ENCODE peak calls at places on chromosomes 1 and 21, in ten cellular contexts. R is AG08396, C is LoVo, D is NCI-H1417, Z is GM06990, U is posterior vena cava, B is left colon, W is brain microvascular endothelial cell, F is lower leg skin, P is occipital lobe. A is an unnamed sample.

GRCh38 chr1:3079381-3080093 is 10.5 kb downstream of the PRDM16 start:
- DNase-seq in R (no peak), C (no peak), D (no peak), Z (no peak), U (no peak), B (no peak), W (no peak), F (no peak), P (no peak), A (no peak)

GRCh38 chr21:44867464-44867863 is 6.0 kb downstream of the PTTG1IP start:
- DNase-seq in R (no peak), C (no peak), D (no peak), Z (no peak), U (peak), B (no peak), W (no peak), F (no peak), P (no peak), A (no peak)

GRCh38 chr1:60970081-60970509 is 112.3 kb upstream of the NFIA start:
- DNase-seq in R (no peak), C (peak), D (peak), Z (no peak), U (no peak), B (no peak), W (no peak), F (no peak), P (no peak), A (no peak)

GRCh38 chr1:46137901-46138300 is 5.5 kb upstream of the PIK3R3 start:
- DNase-seq in R (peak), C (no peak), D (no peak), Z (no peak), U (no peak), B (no peak), W (peak), F (no peak), P (no peak), A (no peak)

GRCh38 chr1:158180741-158181576 is at the start of gene CD1D:
- DNase-seq in R (peak), C (no peak), D (no peak), Z (peak), U (peak), B (peak), W (no peak), F (no peak), P (peak), A (peak)

GRCh38 chr1:9332513-9333143 is 39.9 kb downstream of the SPSB1 start:
- DNase-seq in R (no peak), C (no peak), D (no peak), Z (no peak), U (no peak), B (no peak), W (no peak), F (no peak), P (no peak), A (no peak)

GRCh38 chr1:77857557-77857956 is 30.9 kb upstream of the NEXN start:
- DNase-seq in R (peak), C (no peak), D (no peak), Z (no peak), U (no peak), B (no peak), W (no peak), F (no peak), P (no peak), A (no peak)

GRCh38 chr21:36175771-36176565 is 19.3 kb downstream of the DOP1B start:
- DNase-seq in R (no peak), C (no peak), D (peak), Z (no peak), U (peak), B (no peak), W (no peak), F (no peak), P (no peak), A (no peak)

GRCh38 chr1:82899017-82899416 is 1098.3 kb downstream of the ADGRL2 start:
- DNase-seq in R (no peak), C (no peak), D (no peak), Z (no peak), U (no peak), B (no peak), W (no peak), F (no peak), P (no peak), A (no peak)

GRCh38 chr1:86504130-86504479 is 35.4 kb downstream of the CLCA1 start:
- DNase-seq in R (no peak), C (no peak), D (no peak), Z (no peak), U (no peak), B (no peak), W (no peak), F (no peak), P (no peak), A (no peak)

GRCh38 chr1:17633654-17634053 is 94.2 kb downstream of the ARHGEF10L start:
- DNase-seq in R (peak), C (no peak), D (no peak), Z (no peak), U (no peak), B (no peak), W (peak), F (no peak), P (no peak), A (no peak)

GRCh38 chr1:65065535-65066378 is 82.2 kb upstream of the AK4 start:
- DNase-seq in R (peak), C (no peak), D (peak), Z (no peak), U (no peak), B (peak), W (no peak), F (no peak), P (no peak), A (no peak)

GRCh38 chr1:79355073-79355472 is 348.5 kb upstream of the ADGRL4 start:
- DNase-seq in R (peak), C (no peak), D (peak), Z (no peak), U (no peak), B (no peak), W (peak), F (no peak), P (no peak), A (no peak)

GRCh38 chr1:175920401-175920800 is 177.0 kb upstream of the TNR start:
- DNase-seq in R (no peak), C (no peak), D (no peak), Z (no peak), U (no peak), B (no peak), W (no peak), F (no peak), P (no peak), A (no peak)

GRCh38 chr1:100037665-100038400 is 68.0 kb downstream of the SLC35A3 start:
- DNase-seq in R (peak), C (peak), D (peak), Z (peak), U (peak), B (peak), W (peak), F (peak), P (peak), A (peak)

GRCh38 chr1:15455522-15455921 is 1.0 kb upstream of the CELA2A start:
- DNase-seq in R (no peak), C (no peak), D (no peak), Z (no peak), U (no peak), B (no peak), W (no peak), F (no peak), P (no peak), A (no peak)

GRCh38 chr1:212498243-212498642 is 65.5 kb downstream of the NENF start:
- DNase-seq in R (no peak), C (no peak), D (peak), Z (no peak), U (no peak), B (no peak), W (peak), F (no peak), P (peak), A (no peak)

GRCh38 chr1:10537082-10537766 is 62.5 kb downstream of the PEX14 start:
- DNase-seq in R (no peak), C (no peak), D (peak), Z (no peak), U (no peak), B (no peak), W (no peak), F (no peak), P (no peak), A (no peak)

GRCh38 chr21:27633631-27634030 is 666.7 kb upstream of the ADAMTS5 start:
- DNase-seq in R (no peak), C (no peak), D (no peak), Z (no peak), U (no peak), B (no peak), W (no peak), F (no peak), P (no peak), A (no peak)

GRCh38 chr1:158120254-158120653 is 60.4 kb upstream of the CD1D start:
- DNase-seq in R (no peak), C (no peak), D (no peak), Z (no peak), U (no peak), B (no peak), W (no peak), F (no peak), P (no peak), A (no peak)

GRCh38 chr1:76666499-76666898 is 200.8 kb upstream of the ST6GALNAC5 start:
- DNase-seq in R (no peak), C (no peak), D (no peak), Z (no peak), U (no peak), B (peak), W (no peak), F (no peak), P (no peak), A (no peak)

GRCh38 chr1:81974222-81974841 is 173.6 kb downstream of the ADGRL2 start:
- DNase-seq in R (no peak), C (no peak), D (peak), Z (no peak), U (no peak), B (no peak), W (no peak), F (no peak), P (no peak), A (no peak)

GRCh38 chr1:181397841-181398240 is 85.5 kb upstream of the CACNA1E start:
- DNase-seq in R (no peak), C (no peak), D (peak), Z (peak), U (no peak), B (no peak), W (no peak), F (no peak), P (no peak), A (peak)

GRCh38 chr1:10407201-10407600 is 8.3 kb downstream of the PGD start:
- DNase-seq in R (no peak), C (no peak), D (no peak), Z (no peak), U (no peak), B (no peak), W (no peak), F (no peak), P (no peak), A (no peak)

GRCh38 chr1:2977886-2978611 is 43.2 kb upstream of the ACTRT2 start:
- DNase-seq in R (no peak), C (no peak), D (no peak), Z (no peak), U (no peak), B (no peak), W (no peak), F (no peak), P (no peak), A (no peak)

GRCh38 chr1:239717097-239718051 is 331.0 kb downstream of the CHRM3 start:
- DNase-seq in R (no peak), C (peak), D (no peak), Z (no peak), U (no peak), B (peak), W (peak), F (no peak), P (no peak), A (peak)